ENCODE peak calls at places on chromosomes 3 and 15, in five cellular contexts. D, X, Y, O and M are unnamed samples.
A peak's percentile ranks its signal among the peaks of the same experiment; 100 is the strongest.

GRCh38 chr3:194504861-194505260 is 18.1 kb upstream of the ATP13A3 start:
- DNase-seq in D (no peak), X (no peak), Y (no peak), O (no peak), M (no peak)

GRCh38 chr3:138942861-138943623 is 3.9 kb downstream of the FOXL2 start:
- DNase-seq in D (no peak), X (no peak), Y (no peak), O (no peak), M (no peak)

GRCh38 chr15:60006203-60006782 is 2.2 kb downstream of the FOXB1 start:
- DNase-seq in D (peak; percentile 71), X (no peak), Y (no peak), O (no peak), M (no peak)

GRCh38 chr3:188635258-188636038 is 481.5 kb downstream of the LPP start:
- DNase-seq in D (no peak), X (no peak), Y (no peak), O (no peak), M (no peak)

GRCh38 chr15:33448961-33449611 is 138.3 kb downstream of the RYR3 start:
- DNase-seq in D (peak; percentile 31), X (no peak), Y (no peak), O (no peak), M (no peak)

GRCh38 chr3:124639406-124640237 is 90.6 kb upstream of the UMPS start:
- DNase-seq in D (no peak), X (no peak), Y (no peak), O (no peak), M (no peak)

GRCh38 chr15:66894986-66895780 is 170.2 kb upstream of the SMAD3 start:
- DNase-seq in D (peak; percentile 37), X (no peak), Y (no peak), O (no peak), M (no peak)

GRCh38 chr15:87604857-87605446 is 651.6 kb downstream of the NTRK3 start:
- DNase-seq in D (peak; percentile 13), X (no peak), Y (no peak), O (peak; percentile 32), M (peak; percentile 16)

GRCh38 chr15:39059886-39060285 is 495.3 kb upstream of the RASGRP1 start:
- DNase-seq in D (no peak), X (no peak), Y (no peak), O (no peak), M (no peak)